ENCODE peak calls at places on chromosomes 12 and 14, in five cellular contexts. One of them, this sample, is unnamed.

GRCh38 chr14:77615231-77616132 is 955 bp downstream of the SPTLC2 start:
- DNase-seq in mesothelial cell of epicardium: no peak
- DNase-seq in activated CD8-positive, alpha-beta memory T cell treated with anti-CD3 and anti-CD28 coated beads, Interleukin-2, amount 50 U/mL, for 4 hours: peak; percentile 15
- DNase-seq in LHCN-M2: peak; percentile 34
- DNase-seq in GM10248: no peak
- DNase-seq in this sample: no peak

GRCh38 chr12:22474970-22475720 is 69.2 kb downstream of the C2CD5 start:
- DNase-seq in mesothelial cell of epicardium: no peak
- DNase-seq in GM10248: no peak
- DNase-seq in activated CD8-positive, alpha-beta memory T cell treated with anti-CD3 and anti-CD28 coated beads, Interleukin-2, amount 50 U/mL, for 4 hours: no peak
- DNase-seq in LHCN-M2: no peak
- DNase-seq in this sample: no peak

GRCh38 chr12:14216405-14217294 is 148.8 kb upstream of the ATF7IP start:
- DNase-seq in activated CD8-positive, alpha-beta memory T cell treated with anti-CD3 and anti-CD28 coated beads, Interleukin-2, amount 50 U/mL, for 4 hours: no peak
- DNase-seq in GM10248: no peak
- DNase-seq in mesothelial cell of epicardium: no peak
- DNase-seq in LHCN-M2: peak; percentile 50
- DNase-seq in this sample: no peak

GRCh38 chr12:117850048-117850447 is 118.7 kb downstream of the KSR2 start:
- DNase-seq in GM10248: peak; percentile 55
- DNase-seq in LHCN-M2: peak; percentile 42
- DNase-seq in mesothelial cell of epicardium: peak; percentile 43
- DNase-seq in activated CD8-positive, alpha-beta memory T cell treated with anti-CD3 and anti-CD28 coated beads, Interleukin-2, amount 50 U/mL, for 4 hours: no peak
- DNase-seq in this sample: no peak

GRCh38 chr12:19969476-19969875 is 398.9 kb upstream of the PDE3A start:
- DNase-seq in activated CD8-positive, alpha-beta memory T cell treated with anti-CD3 and anti-CD28 coated beads, Interleukin-2, amount 50 U/mL, for 4 hours: no peak
- DNase-seq in mesothelial cell of epicardium: no peak
- DNase-seq in GM10248: no peak
- DNase-seq in LHCN-M2: no peak
- DNase-seq in this sample: no peak

GRCh38 chr14:39683711-39684110 is 251.5 kb upstream of the FBXO33 start:
- DNase-seq in activated CD8-positive, alpha-beta memory T cell treated with anti-CD3 and anti-CD28 coated beads, Interleukin-2, amount 50 U/mL, for 4 hours: no peak
- DNase-seq in GM10248: no peak
- DNase-seq in mesothelial cell of epicardium: no peak
- DNase-seq in LHCN-M2: no peak
- DNase-seq in this sample: no peak

GRCh38 chr12:89067436-89067835 is 284.9 kb downstream of the DUSP6 start:
- DNase-seq in LHCN-M2: peak; percentile 88
- DNase-seq in GM10248: no peak
- DNase-seq in mesothelial cell of epicardium: no peak
- DNase-seq in activated CD8-positive, alpha-beta memory T cell treated with anti-CD3 and anti-CD28 coated beads, Interleukin-2, amount 50 U/mL, for 4 hours: no peak
- DNase-seq in this sample: no peak

GRCh38 chr12:16594796-16595195 is 11.2 kb downstream of the LMO3 start:
- DNase-seq in activated CD8-positive, alpha-beta memory T cell treated with anti-CD3 and anti-CD28 coated beads, Interleukin-2, amount 50 U/mL, for 4 hours: no peak
- DNase-seq in GM10248: no peak
- DNase-seq in LHCN-M2: no peak
- DNase-seq in mesothelial cell of epicardium: no peak
- DNase-seq in this sample: no peak

GRCh38 chr14:76138119-76138757 is 13.5 kb upstream of the GPATCH2L start:
- DNase-seq in mesothelial cell of epicardium: no peak
- DNase-seq in GM10248: no peak
- DNase-seq in activated CD8-positive, alpha-beta memory T cell treated with anti-CD3 and anti-CD28 coated beads, Interleukin-2, amount 50 U/mL, for 4 hours: no peak
- DNase-seq in LHCN-M2: no peak
- DNase-seq in this sample: no peak

GRCh38 chr14:105217764-105218163 is 30.6 kb upstream of the BTBD6 start:
- DNase-seq in GM10248: no peak
- DNase-seq in LHCN-M2: no peak
- DNase-seq in activated CD8-positive, alpha-beta memory T cell treated with anti-CD3 and anti-CD28 coated beads, Interleukin-2, amount 50 U/mL, for 4 hours: no peak
- DNase-seq in mesothelial cell of epicardium: no peak
- DNase-seq in this sample: no peak

GRCh38 chr14:75492832-75493579 is 29.3 kb upstream of the BATF start:
- DNase-seq in LHCN-M2: no peak
- DNase-seq in mesothelial cell of epicardium: peak; percentile 36
- DNase-seq in GM10248: no peak
- DNase-seq in activated CD8-positive, alpha-beta memory T cell treated with anti-CD3 and anti-CD28 coated beads, Interleukin-2, amount 50 U/mL, for 4 hours: no peak
- DNase-seq in this sample: no peak

GRCh38 chr12:1034243-1034642 is 43.2 kb downstream of the ERC1 start:
- DNase-seq in activated CD8-positive, alpha-beta memory T cell treated with anti-CD3 and anti-CD28 coated beads, Interleukin-2, amount 50 U/mL, for 4 hours: no peak
- DNase-seq in mesothelial cell of epicardium: no peak
- DNase-seq in LHCN-M2: no peak
- DNase-seq in GM10248: no peak
- DNase-seq in this sample: no peak

GRCh38 chr12:124821252-124822200 is 42.1 kb downstream of the SCARB1 start:
- DNase-seq in LHCN-M2: no peak
- DNase-seq in GM10248: no peak
- DNase-seq in activated CD8-positive, alpha-beta memory T cell treated with anti-CD3 and anti-CD28 coated beads, Interleukin-2, amount 50 U/mL, for 4 hours: no peak
- DNase-seq in mesothelial cell of epicardium: no peak
- DNase-seq in this sample: no peak

GRCh38 chr14:72545411-72546311 is 348.2 kb downstream of the DPF3 start:
- DNase-seq in GM10248: no peak
- DNase-seq in activated CD8-positive, alpha-beta memory T cell treated with anti-CD3 and anti-CD28 coated beads, Interleukin-2, amount 50 U/mL, for 4 hours: no peak
- DNase-seq in mesothelial cell of epicardium: no peak
- DNase-seq in LHCN-M2: peak; percentile 56
- DNase-seq in this sample: no peak

GRCh38 chr14:31950760-31951637 is 126.1 kb upstream of the ARHGAP5 start:
- DNase-seq in GM10248: no peak
- DNase-seq in mesothelial cell of epicardium: peak; percentile 74
- DNase-seq in LHCN-M2: peak; percentile 48
- DNase-seq in activated CD8-positive, alpha-beta memory T cell treated with anti-CD3 and anti-CD28 coated beads, Interleukin-2, amount 50 U/mL, for 4 hours: no peak
- DNase-seq in this sample: no peak

GRCh38 chr12:116943419-116944372 is 32.9 kb downstream of the FBXW8 start:
- DNase-seq in GM10248: no peak
- DNase-seq in mesothelial cell of epicardium: no peak
- DNase-seq in LHCN-M2: no peak
- DNase-seq in activated CD8-positive, alpha-beta memory T cell treated with anti-CD3 and anti-CD28 coated beads, Interleukin-2, amount 50 U/mL, for 4 hours: no peak
- DNase-seq in this sample: no peak

GRCh38 chr12:14950982-14951746 is 10.2 kb downstream of the ARHGDIB start:
- DNase-seq in mesothelial cell of epicardium: no peak
- DNase-seq in LHCN-M2: no peak
- DNase-seq in activated CD8-positive, alpha-beta memory T cell treated with anti-CD3 and anti-CD28 coated beads, Interleukin-2, amount 50 U/mL, for 4 hours: no peak
- DNase-seq in GM10248: no peak
- DNase-seq in this sample: no peak

GRCh38 chr12:120639771-120640721 is at the start of gene CABP1:
- DNase-seq in LHCN-M2: no peak
- DNase-seq in activated CD8-positive, alpha-beta memory T cell treated with anti-CD3 and anti-CD28 coated beads, Interleukin-2, amount 50 U/mL, for 4 hours: peak; percentile 84
- DNase-seq in mesothelial cell of epicardium: peak; percentile 57
- DNase-seq in GM10248: peak; percentile 87
- DNase-seq in this sample: no peak

GRCh38 chr12:65168606-65169310 is 625 bp upstream of the LEMD3 start:
- DNase-seq in mesothelial cell of epicardium: no peak
- DNase-seq in activated CD8-positive, alpha-beta memory T cell treated with anti-CD3 and anti-CD28 coated beads, Interleukin-2, amount 50 U/mL, for 4 hours: no peak
- DNase-seq in GM10248: peak; percentile 26
- DNase-seq in LHCN-M2: no peak
- DNase-seq in this sample: no peak

GRCh38 chr14:59189281-59189821 is 884 bp downstream of the DAAM1 start:
- DNase-seq in GM10248: peak; percentile 28
- DNase-seq in LHCN-M2: peak; percentile 15
- DNase-seq in mesothelial cell of epicardium: no peak
- DNase-seq in activated CD8-positive, alpha-beta memory T cell treated with anti-CD3 and anti-CD28 coated beads, Interleukin-2, amount 50 U/mL, for 4 hours: peak; percentile 38
- DNase-seq in this sample: no peak

GRCh38 chr12:6773662-6774351 is 1.5 kb downstream of the LAG3 start:
- DNase-seq in GM10248: no peak
- DNase-seq in LHCN-M2: no peak
- DNase-seq in activated CD8-positive, alpha-beta memory T cell treated with anti-CD3 and anti-CD28 coated beads, Interleukin-2, amount 50 U/mL, for 4 hours: peak; percentile 78
- DNase-seq in mesothelial cell of epicardium: no peak
- DNase-seq in this sample: no peak

GRCh38 chr14:43983721-43984120 is 523.4 kb downstream of the FSCB start:
- DNase-seq in GM10248: no peak
- DNase-seq in mesothelial cell of epicardium: no peak
- DNase-seq in LHCN-M2: no peak
- DNase-seq in activated CD8-positive, alpha-beta memory T cell treated with anti-CD3 and anti-CD28 coated beads, Interleukin-2, amount 50 U/mL, for 4 hours: no peak
- DNase-seq in this sample: no peak

GRCh38 chr12:103241184-103241583 is 254.6 kb downstream of the C12orf42 start:
- DNase-seq in GM10248: no peak
- DNase-seq in activated CD8-positive, alpha-beta memory T cell treated with anti-CD3 and anti-CD28 coated beads, Interleukin-2, amount 50 U/mL, for 4 hours: no peak
- DNase-seq in mesothelial cell of epicardium: no peak
- DNase-seq in LHCN-M2: no peak
- DNase-seq in this sample: no peak

GRCh38 chr14:46580941-46581671 is 70.5 kb downstream of the RPL10L start:
- DNase-seq in LHCN-M2: peak; percentile 44
- DNase-seq in mesothelial cell of epicardium: no peak
- DNase-seq in activated CD8-positive, alpha-beta memory T cell treated with anti-CD3 and anti-CD28 coated beads, Interleukin-2, amount 50 U/mL, for 4 hours: no peak
- DNase-seq in GM10248: peak; percentile 13
- DNase-seq in this sample: no peak

GRCh38 chr12:20822415-20822814 is 11.9 kb downstream of the SLCO1B3 start:
- DNase-seq in GM10248: no peak
- DNase-seq in activated CD8-positive, alpha-beta memory T cell treated with anti-CD3 and anti-CD28 coated beads, Interleukin-2, amount 50 U/mL, for 4 hours: no peak
- DNase-seq in LHCN-M2: no peak
- DNase-seq in mesothelial cell of epicardium: no peak
- DNase-seq in this sample: no peak

GRCh38 chr12:18825138-18825537 is 87.2 kb downstream of the CAPZA3 start:
- DNase-seq in mesothelial cell of epicardium: no peak
- DNase-seq in activated CD8-positive, alpha-beta memory T cell treated with anti-CD3 and anti-CD28 coated beads, Interleukin-2, amount 50 U/mL, for 4 hours: no peak
- DNase-seq in LHCN-M2: no peak
- DNase-seq in GM10248: no peak
- DNase-seq in this sample: no peak

GRCh38 chr14:68612049-68612448 is 180.8 kb downstream of the ZFP36L1 start:
- DNase-seq in GM10248: no peak
- DNase-seq in LHCN-M2: peak; percentile 95
- DNase-seq in mesothelial cell of epicardium: no peak
- DNase-seq in activated CD8-positive, alpha-beta memory T cell treated with anti-CD3 and anti-CD28 coated beads, Interleukin-2, amount 50 U/mL, for 4 hours: no peak
- DNase-seq in this sample: no peak

GRCh38 chr14:90671382-90671781 is 144.8 kb downstream of the TTC7B start:
- DNase-seq in LHCN-M2: no peak
- DNase-seq in GM10248: peak; percentile 26
- DNase-seq in mesothelial cell of epicardium: no peak
- DNase-seq in activated CD8-positive, alpha-beta memory T cell treated with anti-CD3 and anti-CD28 coated beads, Interleukin-2, amount 50 U/mL, for 4 hours: no peak
- DNase-seq in this sample: no peak

GRCh38 chr12:5085896-5086295 is 42.2 kb downstream of the KCNA5 start:
- DNase-seq in activated CD8-positive, alpha-beta memory T cell treated with anti-CD3 and anti-CD28 coated beads, Interleukin-2, amount 50 U/mL, for 4 hours: no peak
- DNase-seq in LHCN-M2: peak; percentile 91
- DNase-seq in GM10248: no peak
- DNase-seq in mesothelial cell of epicardium: no peak
- DNase-seq in this sample: no peak

GRCh38 chr12:114697246-114697716 is 13.3 kb upstream of the TBX3 start:
- DNase-seq in mesothelial cell of epicardium: no peak
- DNase-seq in LHCN-M2: no peak
- DNase-seq in activated CD8-positive, alpha-beta memory T cell treated with anti-CD3 and anti-CD28 coated beads, Interleukin-2, amount 50 U/mL, for 4 hours: no peak
- DNase-seq in GM10248: no peak
- DNase-seq in this sample: no peak

GRCh38 chr14:90602088-90602687 is 205.4 kb downstream of the CALM1 start:
- DNase-seq in GM10248: no peak
- DNase-seq in mesothelial cell of epicardium: no peak
- DNase-seq in activated CD8-positive, alpha-beta memory T cell treated with anti-CD3 and anti-CD28 coated beads, Interleukin-2, amount 50 U/mL, for 4 hours: no peak
- DNase-seq in LHCN-M2: no peak
- DNase-seq in this sample: no peak

GRCh38 chr12:15276088-15276698 is 46.1 kb upstream of the PTPRO start:
- DNase-seq in activated CD8-positive, alpha-beta memory T cell treated with anti-CD3 and anti-CD28 coated beads, Interleukin-2, amount 50 U/mL, for 4 hours: no peak
- DNase-seq in LHCN-M2: peak; percentile 69
- DNase-seq in mesothelial cell of epicardium: no peak
- DNase-seq in GM10248: peak; percentile 22
- DNase-seq in this sample: no peak